ENCODE peak calls at places on chromosome 21, in nine cellular contexts. E is right atrium auricular region; K is dorsolateral prefrontal cortex; L is upper lobe of right lung; U is CD8-positive, alpha-beta memory T cell; D is brain microvascular endothelial cell; Q is CD8-positive, alpha-beta T cell; V is uterus; C is astrocyte. O is an unnamed sample.

GRCh38 chr21:35111531-35111930 is 62.4 kb upstream of the RUNX1 start:
- DNase-seq in E (no peak), K (no peak), L (no peak), U (no peak), D (no peak), Q (no peak), V (no peak), C (no peak), O (no peak)

GRCh38 chr21:31136891-31137290 is 98.6 kb upstream of the KRTAP19-8 start:
- DNase-seq in E (no peak), K (no peak), L (no peak), U (no peak), D (peak), Q (no peak), V (peak), C (peak), O (no peak)

GRCh38 chr21:17612565-17613241 is at the start of gene BTG3:
- DNase-seq in E (peak), K (peak), L (peak), U (peak), D (peak), Q (peak), V (peak), C (peak), O (peak)

GRCh38 chr21:20856926-20857325 is 141.3 kb upstream of the NCAM2 start:
- DNase-seq in E (no peak), K (no peak), L (no peak), U (no peak), D (no peak), Q (no peak), V (no peak), C (no peak), O (no peak)

GRCh38 chr21:28952686-28953085 is 40.0 kb downstream of the LTN1 start:
- DNase-seq in E (no peak), K (no peak), L (no peak), U (no peak), D (peak), Q (no peak), V (no peak), C (peak), O (no peak)

GRCh38 chr21:46295177-46295711 is 9.1 kb downstream of the YBEY start:
- DNase-seq in E (no peak), K (no peak), L (no peak), U (no peak), D (peak), Q (no peak), V (no peak), C (peak), O (no peak)

GRCh38 chr21:34812510-34813265 is 143.9 kb downstream of the CLIC6 start:
- DNase-seq in E (no peak), K (no peak), L (no peak), U (no peak), D (peak), Q (no peak), V (no peak), C (peak), O (no peak)

GRCh38 chr21:29077651-29078090 is 4.2 kb upstream of the CCT8 start:
- DNase-seq in E (no peak), K (no peak), L (no peak), U (no peak), D (no peak), Q (no peak), V (no peak), C (peak), O (no peak)

GRCh38 chr21:15895142-15896106 is 165.6 kb downstream of the USP25 start:
- DNase-seq in E (no peak), K (no peak), L (peak), U (no peak), D (no peak), Q (no peak), V (no peak), C (peak), O (no peak)

GRCh38 chr21:43657355-43658093 is 1.8 kb downstream of the HSF2BP start:
- DNase-seq in E (no peak), K (no peak), L (no peak), U (no peak), D (no peak), Q (no peak), V (no peak), C (no peak), O (no peak)

GRCh38 chr21:43815107-43815742 is 25.8 kb downstream of the RRP1 start:
- DNase-seq in E (no peak), K (no peak), L (no peak), U (no peak), D (no peak), Q (no peak), V (no peak), C (no peak), O (no peak)

GRCh38 chr21:42255038-42255601 is 36.2 kb downstream of the ABCG1 start:
- DNase-seq in E (no peak), K (no peak), L (no peak), U (no peak), D (no peak), Q (no peak), V (no peak), C (no peak), O (no peak)

GRCh38 chr21:16608209-16608830 is 878.5 kb downstream of the USP25 start:
- DNase-seq in E (no peak), K (no peak), L (no peak), U (no peak), D (no peak), Q (no peak), V (no peak), C (no peak), O (no peak)

GRCh38 chr21:31656199-31657095 is 3.0 kb upstream of the SOD1 start:
- DNase-seq in E (no peak), K (no peak), L (no peak), U (no peak), D (no peak), Q (no peak), V (no peak), C (peak), O (no peak)

GRCh38 chr21:37712204-37712934 is 203.9 kb downstream of the KCNJ6 start:
- DNase-seq in E (peak), K (no peak), L (peak), U (no peak), D (peak), Q (no peak), V (no peak), C (peak), O (no peak)

DNA sequence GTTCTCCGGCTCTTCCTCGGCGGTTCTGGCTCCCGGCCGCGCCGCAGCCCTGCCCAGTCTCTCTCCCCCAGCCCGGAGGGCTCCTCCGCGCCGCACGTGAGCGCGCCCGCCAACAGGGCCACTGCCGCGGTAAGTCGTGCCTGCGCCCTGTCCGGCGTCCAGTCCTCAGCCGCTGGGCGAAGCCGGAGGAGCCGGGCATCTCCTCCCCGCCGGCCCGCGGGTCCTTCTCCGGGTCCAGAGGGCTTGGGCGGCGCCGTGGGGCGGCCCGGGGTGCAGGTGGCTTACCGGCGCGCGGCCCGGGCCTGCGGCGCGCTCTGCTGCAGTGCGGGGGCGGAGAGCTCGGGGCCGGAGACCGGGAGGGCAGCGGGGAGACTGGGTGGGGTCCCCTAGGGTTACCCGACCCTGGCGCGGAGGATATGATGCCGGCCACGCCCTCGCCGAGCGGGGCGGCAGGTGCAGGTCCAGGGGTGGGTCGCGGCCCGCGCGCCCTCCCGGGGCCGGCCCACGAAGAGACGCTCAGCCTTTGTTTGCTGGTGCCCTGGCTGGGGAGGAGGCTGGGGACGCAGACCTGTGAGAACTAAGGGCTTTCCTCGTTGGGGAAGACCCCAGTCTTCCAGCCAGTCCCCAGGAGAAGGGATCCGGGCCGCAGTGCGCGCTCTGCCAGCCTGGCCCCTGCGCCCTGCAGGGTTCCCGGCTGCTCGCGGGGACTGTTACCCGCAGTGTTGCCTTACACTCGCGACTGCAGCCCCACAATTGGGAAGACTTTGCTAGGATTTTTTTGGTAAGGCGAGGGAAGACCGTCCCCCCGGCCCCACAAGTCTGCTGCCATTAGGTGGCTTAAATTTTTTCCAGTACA is at the start of gene DOP1B:
- DNase-seq in E (no peak), K (no peak), L (no peak), U (no peak), D (no peak), Q (peak), V (no peak), C (no peak), O (peak)
- H3K27ac ChIP-seq in E (peak), K (peak), L (peak), U (peak), D (no peak), Q (peak), V (peak), C (peak), O (peak)

DNA sequence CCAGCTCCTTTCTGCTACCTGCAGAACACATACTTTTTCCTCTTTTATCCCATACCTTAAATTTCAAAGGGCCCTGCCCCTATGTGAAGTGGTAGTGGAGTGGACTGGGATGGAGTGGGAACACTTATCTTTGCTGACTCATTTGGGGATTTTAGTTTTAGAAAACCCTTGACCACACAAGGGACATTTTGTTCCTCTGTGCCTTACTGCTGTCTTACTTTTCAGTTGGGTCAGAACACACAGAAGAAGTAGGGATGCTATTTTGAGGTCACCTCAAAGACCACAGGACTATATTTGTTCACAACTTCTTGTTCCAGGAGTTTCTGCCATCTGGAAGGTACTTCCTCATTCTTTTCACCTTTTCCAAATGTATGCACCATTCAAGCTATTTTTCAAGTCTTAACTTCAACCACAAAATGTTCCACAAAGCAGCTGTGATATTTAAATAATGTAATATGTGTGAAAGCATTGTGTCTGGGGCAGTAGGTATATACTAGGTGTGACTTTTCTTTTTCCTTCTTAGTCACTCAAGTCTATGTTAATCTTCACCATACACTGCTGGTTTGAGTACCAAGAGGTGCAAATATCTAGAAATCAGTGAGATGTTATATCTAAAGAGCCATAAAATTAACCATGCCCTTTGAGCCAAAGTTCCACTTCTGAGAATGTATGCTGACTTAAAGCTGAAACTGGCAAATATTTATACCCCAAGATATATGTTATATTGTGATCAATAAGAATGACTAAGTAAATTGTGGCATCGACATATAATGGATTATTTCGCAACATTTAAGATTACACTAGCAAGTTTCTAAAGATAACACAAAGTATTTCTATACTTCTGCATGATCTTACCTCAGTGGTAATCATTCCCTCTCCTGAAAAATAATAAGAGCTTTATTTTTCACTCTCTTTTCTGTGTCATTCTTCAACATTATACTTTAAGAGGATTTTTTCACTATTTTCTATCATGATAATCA is 308.5 kb downstream of the MRPL39 start:
- DNase-seq in E (no peak), K (no peak), L (no peak), U (no peak), D (no peak), Q (no peak), V (no peak), C (peak), O (no peak)
- H3K27ac ChIP-seq in E (no peak), K (no peak), L (peak), U (no peak), D (no peak), Q (no peak), V (no peak), C (no peak), O (no peak)

GRCh38 chr21:45136500-45136899 is 62.1 kb downstream of the ADARB1 start:
- DNase-seq in E (no peak), K (no peak), L (no peak), U (no peak), D (no peak), Q (no peak), V (no peak), C (no peak), O (no peak)

GRCh38 chr21:45136927-45137611 is 62.7 kb downstream of the ADARB1 start:
- DNase-seq in E (peak), K (peak), L (peak), U (peak), D (peak), Q (peak), V (peak), C (peak), O (peak)

GRCh38 chr21:45134677-45135076 is 60.3 kb downstream of the ADARB1 start:
- DNase-seq in E (no peak), K (no peak), L (no peak), U (no peak), D (no peak), Q (no peak), V (no peak), C (no peak), O (no peak)

GRCh38 chr21:45135122-45135521 is 60.7 kb downstream of the ADARB1 start:
- DNase-seq in E (no peak), K (no peak), L (no peak), U (no peak), D (no peak), Q (no peak), V (no peak), C (no peak), O (no peak)

GRCh38 chr21:45135868-45136267 is 61.5 kb downstream of the ADARB1 start:
- DNase-seq in E (no peak), K (no peak), L (no peak), U (no peak), D (no peak), Q (no peak), V (no peak), C (no peak), O (no peak)
- H3K27ac ChIP-seq in E (peak), K (no peak), L (no peak), U (no peak), D (peak), Q (no peak), V (no peak), C (no peak), O (no peak)

GRCh38 chr21:26005464-26005863 is 165.1 kb downstream of the APP start:
- DNase-seq in E (no peak), K (no peak), L (no peak), U (no peak), D (no peak), Q (no peak), V (no peak), C (no peak), O (no peak)

GRCh38 chr21:26011292-26011940 is 159.2 kb downstream of the APP start:
- DNase-seq in E (no peak), K (no peak), L (no peak), U (no peak), D (no peak), Q (no peak), V (no peak), C (no peak), O (no peak)

GRCh38 chr21:26003428-26003827 is 167.1 kb downstream of the APP start:
- DNase-seq in E (no peak), K (no peak), L (no peak), U (no peak), D (no peak), Q (no peak), V (no peak), C (no peak), O (no peak)

GRCh38 chr21:26013964-26014363 is 156.6 kb downstream of the APP start:
- DNase-seq in E (no peak), K (no peak), L (no peak), U (no peak), D (no peak), Q (no peak), V (no peak), C (no peak), O (no peak)

GRCh38 chr21:26007911-26008579 is 162.5 kb downstream of the APP start:
- DNase-seq in E (no peak), K (no peak), L (no peak), U (no peak), D (no peak), Q (no peak), V (no peak), C (no peak), O (no peak)
- H3K27ac ChIP-seq in E (peak), K (peak), L (no peak), U (no peak), D (no peak), Q (no peak), V (peak), C (no peak), O (peak)

GRCh38 chr21:41009398-41010177 is 158.4 kb upstream of the BACE2 start:
- DNase-seq in E (no peak), K (no peak), L (no peak), U (no peak), D (no peak), Q (no peak), V (no peak), C (no peak), O (no peak)

GRCh38 chr21:41008971-41009370 is 159.0 kb upstream of the BACE2 start:
- DNase-seq in E (no peak), K (no peak), L (no peak), U (no peak), D (no peak), Q (no peak), V (no peak), C (no peak), O (no peak)

GRCh38 chr21:41010981-41011380 is 157.0 kb upstream of the BACE2 start:
- DNase-seq in E (no peak), K (no peak), L (no peak), U (no peak), D (no peak), Q (no peak), V (no peak), C (no peak), O (no peak)

GRCh38 chr21:41012425-41012824 is 155.5 kb upstream of the BACE2 start:
- DNase-seq in E (no peak), K (no peak), L (no peak), U (no peak), D (no peak), Q (no peak), V (no peak), C (no peak), O (no peak)

GRCh38 chr21:41011968-41012367 is 156.0 kb upstream of the BACE2 start:
- DNase-seq in E (no peak), K (no peak), L (no peak), U (no peak), D (no peak), Q (no peak), V (no peak), C (no peak), O (no peak)
- H3K27ac ChIP-seq in E (no peak), K (no peak), L (no peak), U (no peak), D (no peak), Q (no peak), V (no peak), C (no peak), O (no peak)

DNA sequence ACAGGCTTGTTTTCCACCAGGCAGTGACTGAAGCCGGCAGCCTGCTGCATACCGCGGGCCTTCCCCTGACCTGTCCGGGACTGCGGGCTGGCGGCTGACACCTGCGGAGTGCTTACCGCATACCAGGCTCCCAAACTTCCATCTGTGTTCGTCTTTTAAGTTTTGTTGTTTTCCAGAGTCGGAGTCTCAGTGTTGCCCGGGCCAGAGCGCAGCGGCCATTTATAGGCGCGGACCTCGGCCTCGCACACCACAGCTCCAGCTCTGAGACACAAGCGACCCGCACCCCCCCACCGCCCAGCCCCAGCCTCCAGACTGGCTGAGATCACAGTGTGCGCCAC is 1.4 kb upstream of the ADARB1 start:
- DNase-seq in E (no peak), K (no peak), L (no peak), U (no peak), D (no peak), Q (no peak), V (no peak), C (no peak), O (no peak)
- H3K27ac ChIP-seq in E (no peak), K (no peak), L (no peak), U (no peak), D (no peak), Q (no peak), V (no peak), C (no peak), O (no peak)